ENCODE peak calls at places on chromosomes 3 and 15, in six cellular contexts. D is cardiac muscle cell, Z is body of pancreas, I is DMS79 treated with DMSO at 0.1 percent for 48 hours, A is heart right ventricle, S is MCF 10A. V is an unnamed sample.

GRCh38 chr3:174441588-174442316 is 417.4 kb upstream of the NAALADL2 start:
- DNase-seq in D (peak), Z (no peak), I (peak), A (no peak), S (peak), V (no peak)

GRCh38 chr3:50268276-50268675 is 671 bp upstream of the SEMA3B start:
- DNase-seq in D (no peak), Z (no peak), I (no peak), A (no peak), S (no peak), V (no peak)

GRCh38 chr3:177934001-177934891 is 602.0 kb upstream of the KCNMB2 start:
- DNase-seq in D (peak), Z (no peak), I (no peak), A (peak), S (no peak), V (no peak)

GRCh38 chr3:5505997-5506396 is 318.5 kb downstream of the EDEM1 start:
- DNase-seq in D (no peak), Z (no peak), I (no peak), A (no peak), S (no peak), V (no peak)

GRCh38 chr15:73602444-73602843 is 30.7 kb downstream of the NPTN start:
- DNase-seq in D (no peak), Z (no peak), I (no peak), A (no peak), S (no peak), V (no peak)

GRCh38 chr15:92883643-92884458 is 16.3 kb upstream of the CHD2 start:
- DNase-seq in D (peak), Z (no peak), I (peak), A (no peak), S (peak), V (no peak)

GRCh38 chr3:48285132-48285531 is 44.2 kb downstream of the ZNF589 start:
- DNase-seq in D (peak), Z (no peak), I (no peak), A (no peak), S (no peak), V (no peak)

GRCh38 chr3:179088306-179088705 is 16.7 kb upstream of the ZMAT3 start:
- DNase-seq in D (no peak), Z (no peak), I (no peak), A (no peak), S (no peak), V (no peak)

GRCh38 chr3:195800240-195800639 is 11.5 kb downstream of the MUC4 start:
- DNase-seq in D (peak), Z (no peak), I (no peak), A (no peak), S (no peak), V (no peak)

GRCh38 chr3:175255698-175256097 is 396.6 kb downstream of the NAALADL2 start:
- DNase-seq in D (peak), Z (no peak), I (no peak), A (no peak), S (peak), V (no peak)

GRCh38 chr3:118204052-118204451 is 830.6 kb downstream of the IGSF11 start:
- DNase-seq in D (no peak), Z (no peak), I (no peak), A (no peak), S (no peak), V (no peak)

GRCh38 chr15:97692317-97693015 is 268.0 kb upstream of the ARRDC4 start:
- DNase-seq in D (no peak), Z (no peak), I (no peak), A (peak), S (no peak), V (no peak)